ENCODE peak calls at places on chromosome 4, in four cellular contexts. O is IMR-90, D is endothelial cell of umbilical vein, M is H1. R is an unnamed sample.

GRCh38 chr4:133147922-133148689 is 988 bp upstream of the PCDH10 start:
- DNase-seq in O (peak), D (peak), M (no peak), R (no peak)

GRCh38 chr4:185999207-185999606 is 69.7 kb upstream of the TLR3 start:
- DNase-seq in O (no peak), D (no peak), M (no peak), R (no peak)

GRCh38 chr4:11650801-11651596 is 222.3 kb upstream of the HS3ST1 start:
- DNase-seq in O (peak), D (no peak), M (no peak), R (peak)

GRCh38 chr4:12555011-12555410 is 929.1 kb downstream of the RAB28 start:
- DNase-seq in O (no peak), D (no peak), M (no peak), R (no peak)

GRCh38 chr4:108592674-108592986 is 27.7 kb upstream of the RPL34 start:
- DNase-seq in O (no peak), D (peak), M (no peak), R (no peak)

GRCh38 chr4:54754394-54754793 is 96.6 kb downstream of the KIT start:
- DNase-seq in O (no peak), D (no peak), M (no peak), R (no peak)

GRCh38 chr4:75158451-75158850 is 225.5 kb downstream of the PARM1 start:
- DNase-seq in O (no peak), D (no peak), M (no peak), R (no peak)

GRCh38 chr4:136690363-136690762 is 841.9 kb downstream of the PCDH18 start:
- DNase-seq in O (peak), D (no peak), M (no peak), R (no peak)

GRCh38 chr4:69640289-69640688 is 847 bp upstream of the UGT2A2 start:
- DNase-seq in O (no peak), D (no peak), M (no peak), R (no peak)

GRCh38 chr4:78768447-78769177 is 7.5 kb upstream of the BMP2K start:
- DNase-seq in O (peak), D (no peak), M (no peak), R (no peak)

GRCh38 chr4:37908488-37909343 is 17.8 kb downstream of the TBC1D1 start:
- DNase-seq in O (peak), D (no peak), M (no peak), R (no peak)
- H3K9ac ChIP-seq in O (no peak), D (no peak), M (no peak), R (no peak)

DNA sequence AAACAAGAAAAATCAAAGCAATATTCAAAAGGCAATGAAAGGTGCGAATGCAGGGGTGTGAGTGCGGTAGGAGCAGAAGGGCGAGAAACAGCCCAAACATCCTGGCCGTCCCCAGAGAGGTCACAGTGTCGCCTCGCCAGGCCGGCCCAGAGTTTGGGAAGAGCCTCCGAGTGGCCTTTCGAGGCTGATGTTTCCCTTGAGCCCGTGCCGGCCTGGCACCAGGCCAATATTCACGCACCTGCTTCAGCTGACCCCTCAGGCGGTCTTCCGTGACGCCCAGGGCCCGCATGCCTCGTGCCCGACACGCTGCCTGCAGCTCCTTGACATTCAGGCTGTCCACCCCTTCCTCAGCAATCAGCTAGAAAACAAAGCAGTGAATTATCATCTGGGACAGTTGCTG is 30.6 kb downstream of the LETM1 start:
- DNase-seq in O (no peak), D (no peak), M (no peak), R (no peak)
- TF ChIP-seq POLR2A in O (no peak), D (no peak), M (no peak), R (no peak)

GRCh38 chr4:159268607-159269006 is 165.7 kb downstream of the RAPGEF2 start:
- DNase-seq in O (no peak), D (no peak), M (no peak), R (no peak)

GRCh38 chr4:159269143-159269542 is 166.3 kb downstream of the RAPGEF2 start:
- DNase-seq in O (no peak), D (no peak), M (no peak), R (no peak)

GRCh38 chr4:159269956-159270355 is 167.1 kb downstream of the RAPGEF2 start:
- DNase-seq in O (no peak), D (no peak), M (no peak), R (no peak)

GRCh38 chr4:159267023-159267939 is 164.4 kb downstream of the RAPGEF2 start:
- DNase-seq in O (peak), D (peak), M (no peak), R (no peak)

DNA sequence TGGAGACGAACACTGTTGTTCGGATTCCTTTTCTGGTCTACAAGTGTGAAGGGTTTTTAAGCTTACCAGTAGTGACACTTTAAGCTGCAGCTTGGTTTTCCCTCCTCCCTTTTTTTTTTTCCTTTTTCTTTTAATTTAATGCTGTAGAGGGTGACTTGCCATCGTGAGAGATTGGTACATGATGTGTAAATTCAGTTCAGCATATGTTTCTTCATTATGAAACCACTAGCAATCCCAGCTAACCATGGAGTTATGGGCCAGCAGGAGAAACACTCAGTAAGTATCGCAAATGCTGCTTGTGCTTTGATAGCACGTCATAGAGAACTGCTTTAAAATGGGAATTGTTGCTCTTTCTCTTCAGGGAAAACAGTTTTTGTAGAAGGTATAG is 165.1 kb downstream of the RAPGEF2 start:
- DNase-seq in O (no peak), D (no peak), M (no peak), R (no peak)
- H3K9ac ChIP-seq in O (peak), D (no peak), M (no peak), R (no peak)

GRCh38 chr4:39770969-39771724 is 73.2 kb downstream of the UBE2K start:
- DNase-seq in O (no peak), D (no peak), M (no peak), R (no peak)
- TF ChIP-seq POLR2A in O (no peak), D (no peak), M (no peak), R (no peak)

DNA sequence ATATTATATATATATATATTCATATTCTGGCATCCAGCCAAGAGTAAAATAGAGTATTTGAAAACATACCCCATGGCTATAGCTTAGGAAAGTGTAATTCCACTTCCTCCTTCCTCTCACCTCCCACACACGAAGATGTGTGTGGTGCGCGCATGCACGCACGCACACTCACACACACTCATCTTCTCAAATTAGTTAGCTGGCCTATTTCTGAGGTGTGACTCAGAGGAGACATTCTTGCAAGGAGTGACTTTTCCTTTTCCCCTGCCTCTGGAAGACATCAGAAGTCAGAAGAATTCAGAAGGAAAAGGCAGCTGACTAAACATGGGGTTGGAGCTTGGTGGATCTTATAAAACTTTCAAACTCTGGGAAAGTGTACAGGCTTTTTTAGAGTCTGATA is 8.8 kb downstream of the ENPEP start:
- DNase-seq in O (peak), D (peak), M (no peak), R (no peak)
- H3K9ac ChIP-seq in O (no peak), D (no peak), M (no peak), R (no peak)

GRCh38 chr4:25312496-25313193 is at the start of gene ZCCHC4:
- DNase-seq in O (peak), D (peak), M (peak), R (peak)
- TF ChIP-seq POLR2A in O (peak), D (peak), M (peak), R (peak)

GRCh38 chr4:98938386-98938785 is 9.5 kb upstream of the EIF4E start:
- DNase-seq in O (peak), D (no peak), M (no peak), R (no peak)
- H3K9ac ChIP-seq in O (no peak), D (no peak), M (no peak), R (no peak)

GRCh38 chr4:184274288-184274951 is 56.7 kb upstream of the ENPP6 start:
- DNase-seq in O (no peak), D (no peak), M (no peak), R (no peak)
- TF ChIP-seq POLR2A in O (no peak), D (no peak), M (no peak), R (no peak)

GRCh38 chr4:36624030-36624429 is 342.6 kb downstream of the DTHD1 start:
- DNase-seq in O (no peak), D (no peak), M (no peak), R (no peak)
- H3K9ac ChIP-seq in O (no peak), D (no peak), M (no peak), R (no peak)